ENCODE peak calls at places on chromosomes 11 and 22, in nine cellular contexts. C is esophagus muscularis mucosa, M is K562, N is transverse colon, Q is sigmoid colon, O is HepG2, I is SK-N-SH, V is stomach, D is H1. P is an unnamed sample.
A peak's percentile ranks its signal among the peaks of the same experiment; 100 is the strongest.

GRCh38 chr11:89498845-89499448 is 7.8 kb upstream of the NOX4 start:
- DNase-seq in D (no peak), V (no peak), C (no peak), M (peak; percentile 11), I (no peak), N (peak; percentile 8), Q (no peak), O (peak; percentile 8), P (no peak)

GRCh38 chr11:44361883-44362282 is 51.9 kb upstream of the ALX4 start:
- DNase-seq in Q (no peak), O (no peak), I (no peak), N (no peak), D (no peak), M (no peak), C (no peak), V (no peak), P (peak; percentile 81)

GRCh38 chr11:60831501-60832079 is 10.3 kb upstream of the CCDC86 start:
- DNase-seq in I (peak; percentile 51), M (no peak), N (no peak), D (no peak), C (no peak), V (no peak), Q (no peak), O (no peak), P (no peak)

GRCh38 chr11:6926208-6927029 is at the start of gene ZNF215:
- DNase-seq in D (peak; percentile 71), N (peak; percentile 89), M (peak; percentile 94), I (peak; percentile 17), C (no peak), O (no peak), Q (peak; percentile 85), V (peak; percentile 56), P (peak; percentile 78)

GRCh38 chr11:94897330-94897768 is 76.0 kb downstream of the CWC15 start:
- DNase-seq in C (peak; percentile 93), O (peak; percentile 11), N (peak; percentile 47), M (peak; percentile 64), V (peak; percentile 67), D (no peak), Q (peak; percentile 76), I (peak; percentile 63), P (no peak)

GRCh38 chr22:42285604-42286003 is 15.2 kb upstream of the TCF20 start:
- DNase-seq in N (no peak), O (no peak), D (no peak), V (no peak), I (no peak), Q (no peak), C (no peak), M (no peak), P (no peak)

GRCh38 chr11:803770-804598 is 1.0 kb downstream of the PIDD1 start:
- DNase-seq in I (peak; percentile 65), D (no peak), V (no peak), N (no peak), M (no peak), O (no peak), C (no peak), Q (no peak), P (no peak)

GRCh38 chr22:19604711-19605268 is 80.6 kb upstream of the CLDN5 start:
- DNase-seq in O (peak; percentile 27), D (no peak), M (peak; percentile 74), Q (no peak), V (no peak), C (no peak), N (no peak), I (no peak), P (no peak)

GRCh38 chr11:77039491-77040400 is 5.5 kb downstream of the B3GNT6 start:
- DNase-seq in N (peak; percentile 74), C (no peak), D (no peak), Q (peak; percentile 54), V (no peak), I (peak; percentile 81), O (no peak), M (no peak), P (peak; percentile 60)

GRCh38 chr11:70167723-70168404 is 35.2 kb upstream of the FADD start:
- DNase-seq in O (no peak), M (no peak), V (no peak), Q (no peak), I (no peak), D (no peak), N (no peak), C (no peak), P (no peak)

GRCh38 chr11:60625262-60625661 is 74.2 kb upstream of the MS4A8 start:
- DNase-seq in M (no peak), I (peak; percentile 14), Q (no peak), D (peak; percentile 9), O (peak; percentile 22), V (peak; percentile 34), C (no peak), N (no peak), P (no peak)

GRCh38 chr11:69005631-69006368 is 7.2 kb downstream of the MRGPRF start:
- DNase-seq in V (no peak), D (no peak), C (no peak), Q (peak; percentile 69), I (no peak), O (no peak), N (no peak), M (no peak), P (no peak)

GRCh38 chr22:41482319-41482935 is 13.5 kb downstream of the ACO2 start:
- DNase-seq in I (no peak), V (no peak), N (no peak), C (no peak), D (no peak), Q (no peak), O (no peak), M (no peak), P (no peak)

GRCh38 chr11:34050967-34051348 is 573 bp upstream of the CAPRIN1 start:
- DNase-seq in M (no peak), O (peak; percentile 28), N (no peak), V (no peak), C (no peak), D (no peak), I (no peak), Q (no peak), P (no peak)

GRCh38 chr22:50726643-50727340 is 11.2 kb upstream of the ACR start:
- DNase-seq in D (no peak), O (peak; percentile 21), I (no peak), Q (peak; percentile 40), M (peak; percentile 19), N (no peak), C (no peak), V (no peak), P (no peak)

GRCh38 chr11:75667268-75667830 is 1.5 kb downstream of the MAP6 start:
- DNase-seq in C (no peak), V (peak; percentile 36), Q (no peak), D (no peak), M (peak; percentile 22), N (peak; percentile 9), O (no peak), I (peak; percentile 82), P (no peak)

GRCh38 chr11:115993613-115994012 is 489.4 kb upstream of the CADM1 start:
- DNase-seq in N (no peak), Q (no peak), D (no peak), M (no peak), C (peak; percentile 91), I (no peak), O (no peak), V (no peak), P (no peak)

GRCh38 chr11:115501895-115502589 is 2.2 kb downstream of the CADM1 start:
- DNase-seq in C (no peak), M (no peak), D (no peak), O (peak; percentile 37), Q (no peak), I (peak; percentile 42), N (no peak), V (no peak), P (no peak)

GRCh38 chr11:27847496-27847895 is 147.2 kb upstream of the BDNF start:
- DNase-seq in M (no peak), I (no peak), Q (no peak), C (no peak), D (no peak), O (no peak), V (no peak), N (no peak), P (no peak)

GRCh38 chr22:37234736-37235711 is 9.0 kb downstream of the RAC2 start:
- DNase-seq in M (no peak), N (peak; percentile 10), I (no peak), V (no peak), O (no peak), Q (no peak), D (no peak), C (no peak), P (no peak)
- H3K4me1 ChIP-seq in M (peaks cover 11% of the 10 kb centered on the region), N (no peaks in the 10 kb centered on the region), I (no peaks in the 10 kb centered on the region), V (peaks cover 1% of the 10 kb centered on the region), O (peaks cover 15% of the 10 kb centered on the region), Q (no peaks in the 10 kb centered on the region), D (no peaks in the 10 kb centered on the region), C (no peaks in the 10 kb centered on the region), P (peaks cover 3% of the 10 kb centered on the region)

DNA sequence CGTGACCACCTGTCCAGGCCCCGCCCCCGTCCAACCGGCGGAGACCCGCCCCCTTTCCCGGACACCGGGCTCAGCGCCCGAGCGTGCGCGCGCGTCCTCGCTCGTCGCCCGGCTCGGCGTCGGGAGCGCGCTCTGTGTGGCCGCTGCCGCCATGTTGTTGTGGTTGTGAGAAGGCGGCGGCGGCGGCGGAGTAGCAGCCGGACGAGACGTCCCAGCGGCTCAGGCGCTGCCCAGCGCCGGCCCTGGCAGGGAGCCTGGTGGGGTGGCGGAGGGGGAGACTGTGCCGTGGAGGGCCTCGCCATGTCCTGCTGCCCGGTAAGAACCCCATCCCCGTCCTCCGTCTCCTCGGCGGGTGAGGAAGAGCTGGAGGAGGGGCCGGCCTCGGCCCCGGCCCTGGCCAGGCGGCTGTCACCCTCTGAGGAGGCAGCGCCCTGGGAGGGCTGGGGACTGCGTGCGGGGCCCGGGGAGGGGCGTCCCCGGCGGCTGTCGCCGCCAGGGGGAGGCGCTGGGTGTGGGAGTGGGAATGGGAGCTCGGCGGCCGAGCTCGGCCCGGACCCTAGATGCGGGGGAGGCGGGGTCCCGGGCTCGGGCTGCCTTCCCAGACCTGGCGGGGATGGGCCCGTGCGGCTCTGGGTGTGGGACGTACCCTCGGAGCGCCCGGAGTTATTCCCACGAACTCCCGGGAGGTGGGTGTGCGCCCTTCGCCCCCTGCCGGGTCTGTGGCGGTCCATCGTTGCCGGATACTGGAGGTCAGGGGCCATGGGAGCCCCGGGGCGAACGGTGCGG is at the start of gene MTMR3:
- DNase-seq in N (peak; percentile 98), Q (peak; percentile 95), M (peak; percentile 80), I (peak; percentile 90), V (peak; percentile 97), O (peak; percentile 73), D (peak; percentile 64), C (peak; percentile 97), P (peak; percentile 95)
- TF ChIP-seq POLR2AphosphoS5 in N (no peak), Q (peak; percentile 80), M (peak; percentile 57), I (peak; percentile 38), V (peak; percentile 46), O (peak; percentile 43), D (peak; percentile 26), C (peak; percentile 78), P (peak; percentile 33)

DNA sequence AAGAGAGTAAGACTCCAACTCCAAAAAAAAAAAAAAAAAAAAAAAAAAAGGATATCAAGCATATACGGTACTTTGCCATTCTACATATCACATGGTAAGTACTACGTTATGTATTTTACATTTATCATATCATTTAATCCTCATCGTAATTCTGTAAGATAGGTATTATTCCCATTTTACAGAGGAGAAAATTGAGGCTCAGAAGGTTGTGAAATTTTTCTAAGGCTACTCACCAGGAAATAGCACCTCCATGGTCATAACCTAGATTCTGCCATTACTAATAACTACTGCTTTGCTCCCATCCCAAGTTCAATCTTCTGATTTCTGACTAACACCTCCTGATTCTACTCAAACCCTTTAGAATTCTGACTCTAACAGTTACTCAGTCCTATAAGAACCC is 138.0 kb downstream of the FCHSD2 start:
- DNase-seq in M (no peak), Q (no peak), C (no peak), I (no peak), D (no peak), V (no peak), N (no peak), O (no peak), P (no peak)
- TF ChIP-seq EP300 in M (no peak), Q (no peak), C (no peak), I (no peak), D (no peak), V (no peak), N (no peak), O (no peak), P (no peak)

GRCh38 chr22:45970709-45971388 is 6.1 kb downstream of the WNT7B start:
- DNase-seq in M (no peak), I (peak; percentile 66), C (no peak), O (no peak), Q (no peak), V (no peak), N (no peak), D (no peak), P (no peak)
- H3K4me1 ChIP-seq in M (no peaks in the 10 kb centered on the region), I (peaks cover 5% of the 10 kb centered on the region), C (peaks cover 34% of the 10 kb centered on the region), O (peaks cover 40% of the 10 kb centered on the region), Q (peaks cover 29% of the 10 kb centered on the region), V (peaks cover 28% of the 10 kb centered on the region), N (peaks cover 10% of the 10 kb centered on the region), D (peaks cover 21% of the 10 kb centered on the region), P (peaks cover 50% of the 10 kb centered on the region)